ENCODE peak calls at places on chromosomes 2 and 18, in six cellular contexts. M is stimulated activated CD4-positive, alpha-beta T cell treated with anti-CD3 and anti-CD28 coated beads, Interleukin-15, amount 100 ng/mL, for 24 hours; J is heart left ventricle; T is HTR-8/SVneo; U is AG09319; Z is HEK293T. R is an unnamed sample.

GRCh38 chr2:47075361-47076125 is 79.6 kb downstream of the STPG4 start:
- DNase-seq in J (peak), T (no peak), M (no peak), U (no peak), Z (no peak), R (no peak)

GRCh38 chr2:196376984-196377877 is 205.9 kb upstream of the STK17B start:
- DNase-seq in Z (no peak), J (no peak), M (peak), T (no peak), U (peak), R (no peak)

GRCh38 chr2:177806025-177806424 is 266.6 kb downstream of the PDE11A start:
- DNase-seq in Z (no peak), T (no peak), U (no peak), M (no peak), J (no peak), R (no peak)

GRCh38 chr2:13578547-13578946 is 861.8 kb downstream of the TRIB2 start:
- DNase-seq in Z (no peak), U (no peak), T (no peak), J (no peak), M (no peak), R (no peak)

GRCh38 chr2:125573432-125573831 is 1082.5 kb upstream of the GYPC start:
- DNase-seq in J (no peak), M (no peak), Z (no peak), T (no peak), U (no peak), R (no peak)

GRCh38 chr2:51813245-51813644 is 781.3 kb upstream of the NRXN1 start:
- DNase-seq in M (no peak), U (no peak), J (no peak), T (peak), Z (no peak), R (no peak)

GRCh38 chr2:173130521-173131467 is 55.1 kb downstream of the MAP3K20 start:
- DNase-seq in Z (no peak), T (no peak), M (no peak), U (no peak), J (no peak), R (no peak)

GRCh38 chr2:196291873-196292800 is 120.8 kb upstream of the STK17B start:
- DNase-seq in M (no peak), Z (no peak), J (peak), U (no peak), T (no peak), R (no peak)

GRCh38 chr2:241759091-241759807 is 17.4 kb upstream of the GAL3ST2 start:
- DNase-seq in M (peak), T (no peak), U (no peak), Z (no peak), J (no peak), R (no peak)

GRCh38 chr2:66438498-66439290 is 3.8 kb downstream of the MEIS1 start:
- DNase-seq in J (no peak), Z (no peak), U (no peak), M (no peak), T (no peak), R (no peak)

GRCh38 chr2:138086556-138086955 is 122.3 kb downstream of the HNMT start:
- DNase-seq in Z (no peak), J (no peak), T (no peak), U (no peak), M (no peak), R (no peak)

GRCh38 chr2:126655500-126656310 is at the start of gene GYPC:
- DNase-seq in T (peak), M (peak), U (peak), J (peak), Z (peak), R (no peak)

GRCh38 chr2:179139506-179139905 is 89.6 kb upstream of the CCDC141 start:
- DNase-seq in M (peak), J (no peak), T (no peak), Z (no peak), U (no peak), R (no peak)

GRCh38 chr2:97693476-97693875 is 19.9 kb upstream of the ZAP70 start:
- DNase-seq in M (no peak), Z (no peak), J (no peak), U (no peak), T (no peak), R (no peak)

GRCh38 chr2:230230087-230230486 is 4.6 kb downstream of the SP140 start:
- DNase-seq in Z (no peak), T (peak), U (no peak), J (no peak), M (peak), R (no peak)

GRCh38 chr2:233816334-233816733 is 38.0 kb downstream of the HJURP start:
- DNase-seq in U (no peak), M (no peak), Z (no peak), J (no peak), T (no peak), R (no peak)

GRCh38 chr2:45173513-45173912 is 164.3 kb upstream of the SIX2 start:
- DNase-seq in J (no peak), T (peak), Z (peak), U (peak), M (no peak), R (no peak)

GRCh38 chr2:113232730-113233129 is 46.0 kb downstream of the PAX8 start:
- DNase-seq in U (no peak), J (no peak), T (no peak), Z (no peak), M (no peak), R (no peak)

GRCh38 chr2:10331702-10332401 is 29.1 kb downstream of the HPCAL1 start:
- DNase-seq in M (peak), T (no peak), Z (no peak), J (no peak), U (no peak), R (no peak)

GRCh38 chr2:49686897-49687442 is 532.7 kb upstream of the FSHR start:
- DNase-seq in U (no peak), Z (no peak), J (no peak), M (no peak), T (no peak), R (no peak)

GRCh38 chr2:161233858-161234431 is 73.7 kb downstream of the TANK start:
- DNase-seq in M (no peak), J (no peak), T (no peak), Z (no peak), U (no peak), R (no peak)

GRCh38 chr18:73908323-73908722 is 239.3 kb downstream of the FBXO15 start:
- DNase-seq in T (peak), M (no peak), J (no peak), Z (peak), U (no peak), R (no peak)

GRCh38 chr2:237315170-237315880 is 98.6 kb downstream of the COL6A3 start:
- DNase-seq in M (no peak), U (peak), Z (no peak), J (peak), T (no peak), R (no peak)

GRCh38 chr2:230814616-230815015 is 50.1 kb upstream of the ITM2C start:
- DNase-seq in Z (peak), T (peak), U (no peak), J (no peak), M (no peak), R (no peak)

GRCh38 chr2:127051116-127051779 is 55.7 kb downstream of the BIN1 start:
- DNase-seq in M (no peak), U (no peak), T (no peak), Z (no peak), J (peak), R (no peak)

GRCh38 chr2:118388771-118389170 is 300.5 kb downstream of the INSIG2 start:
- DNase-seq in T (no peak), J (no peak), M (no peak), Z (no peak), U (no peak), R (no peak)

GRCh38 chr2:138103156-138103555 is 138.9 kb downstream of the HNMT start:
- DNase-seq in U (no peak), J (no peak), Z (no peak), M (no peak), T (no peak), R (no peak)

GRCh38 chr18:13577091-13577697 is 149.2 kb downstream of the FAM210A start:
- DNase-seq in M (peak), Z (no peak), J (no peak), T (peak), U (no peak), R (no peak)

GRCh38 chr2:88626171-88627054 is 851 bp downstream of the EIF2AK3 start:
- DNase-seq in M (peak), U (no peak), J (peak), Z (peak), T (peak), R (peak)

GRCh38 chr2:113962692-113963480 is 73.0 kb downstream of the ACTR3 start:
- DNase-seq in Z (no peak), J (no peak), M (no peak), T (no peak), U (peak), R (no peak)

GRCh38 chr2:216312441-216312840 is 59.8 kb downstream of the MARCHF4 start:
- DNase-seq in T (no peak), M (no peak), U (no peak), J (no peak), Z (no peak), R (no peak)

GRCh38 chr2:204134421-204134820 is 197.9 kb downstream of the ICOS start:
- DNase-seq in T (no peak), M (no peak), U (no peak), J (no peak), Z (no peak), R (no peak)

GRCh38 chr18:6374935-6375529 is 39.7 kb downstream of the L3MBTL4 start:
- DNase-seq in M (no peak), T (no peak), Z (no peak), J (no peak), U (no peak), R (no peak)

GRCh38 chr2:28664120-28664842 is 87.3 kb upstream of the PPP1CB start:
- DNase-seq in U (no peak), Z (no peak), M (no peak), T (no peak), J (peak), R (no peak)

GRCh38 chr18:23406271-23406787 is 46.8 kb upstream of the RIOK3 start:
- DNase-seq in M (no peak), Z (no peak), U (no peak), T (no peak), J (no peak), R (no peak)

GRCh38 chr18:79644006-79644665 is 35.5 kb upstream of the CTDP1 start:
- DNase-seq in Z (peak), T (peak), J (peak), M (peak), U (no peak), R (peak)

GRCh38 chr2:201930043-201930442 is 103.6 kb upstream of the FZD7 start:
- DNase-seq in Z (no peak), M (no peak), J (no peak), U (no peak), T (no peak), R (no peak)

GRCh38 chr2:219630770-219631405 is 3.5 kb downstream of the SLC4A3 start:
- DNase-seq in T (no peak), J (peak), U (no peak), Z (no peak), M (no peak), R (no peak)

R was measured in D341Med.